ENCODE peak calls at places on chromosomes 5 and 9, in four cellular contexts. H, P, A and B are unnamed samples. For H3K79me2, the result is how much of the 10 kb centered on the place peaks cover.

GRCh38 chr9:125437771-125438221 is 176.2 kb downstream of the GAPVD1 start:
- DNase-seq in H (no peak), P (no peak), A (no peak), B (no peak)

GRCh38 chr9:122567901-122568300 is 15.0 kb downstream of the OR1N2 start:
- DNase-seq in H (no peak), P (no peak), A (no peak), B (no peak)

GRCh38 chr9:123544007-123544827 is 188.2 kb downstream of the CRB2 start:
- DNase-seq in H (no peak), P (peak), A (peak), B (peak)

GRCh38 chr9:71962328-71962727 is 50.9 kb downstream of the C9orf85 start:
- DNase-seq in H (no peak), P (no peak), A (no peak), B (no peak)

GRCh38 chr5:122772446-122772845 is 2.4 kb upstream of the SNX2 start:
- DNase-seq in H (no peak), P (no peak), A (peak), B (no peak)

GRCh38 chr9:36208521-36209253 is 18.0 kb downstream of the CLTA start:
- DNase-seq in H (no peak), P (no peak), A (no peak), B (no peak)

GRCh38 chr9:22052376-22052945 is 43.4 kb upstream of the CDKN2B start:
- DNase-seq in H (no peak), P (no peak), A (peak), B (no peak)

GRCh38 chr9:108786322-108786721 is 69.5 kb downstream of the ACTL7B start:
- DNase-seq in H (no peak), P (no peak), A (no peak), B (no peak)

GRCh38 chr5:89315194-89315593 is 432.2 kb upstream of the MEF2C start:
- DNase-seq in H (no peak), P (no peak), A (no peak), B (no peak)

GRCh38 chr5:68555891-68556689 is 340.5 kb downstream of the PIK3R1 start:
- DNase-seq in H (no peak), P (no peak), A (no peak), B (no peak)

GRCh38 chr5:132227235-132227484 is 493 bp downstream of the P4HA2 start:
- DNase-seq in H (no peak), P (no peak), A (no peak), B (no peak)

GRCh38 chr5:169088032-169088726 is 212.8 kb downstream of the SLIT3 start:
- DNase-seq in H (no peak), P (no peak), A (no peak), B (peak)

DNA sequence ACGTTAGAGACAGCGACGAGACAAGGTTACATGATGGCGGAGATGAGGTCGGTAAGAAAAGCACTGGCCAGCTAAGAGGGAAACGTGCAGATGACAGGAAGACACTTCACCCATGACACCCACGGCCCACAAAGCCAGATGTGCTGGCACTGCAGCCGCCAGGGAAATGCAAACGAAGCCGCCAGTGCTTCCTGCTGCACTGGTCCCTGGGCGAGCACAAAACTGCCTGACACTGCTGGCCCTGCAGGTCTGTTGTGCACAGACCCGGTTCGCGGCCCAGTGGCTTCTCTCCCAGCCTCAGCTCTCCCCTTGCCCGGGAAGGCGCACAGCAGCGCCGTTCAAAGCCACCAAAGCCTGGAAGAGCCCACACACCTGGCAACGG is 20.3 kb downstream of the QSOX2 start:
- DNase-seq in H (peak), P (no peak), A (no peak), B (no peak)
- TF ChIP-seq JUNB in H (no peak), P (no peak), A (no peak), B (no peak)

GRCh38 chr9:134666801-134667200 is 25.2 kb downstream of the COL5A1 start:
- DNase-seq in H (no peak), P (no peak), A (no peak), B (no peak)

GRCh38 chr9:134669556-134669955 is 28.0 kb downstream of the COL5A1 start:
- DNase-seq in H (no peak), P (no peak), A (no peak), B (no peak)

GRCh38 chr9:134670042-134670525 is 28.5 kb downstream of the COL5A1 start:
- DNase-seq in H (no peak), P (no peak), A (no peak), B (no peak)

GRCh38 chr9:134670851-134671281 is 29.3 kb downstream of the COL5A1 start:
- DNase-seq in H (no peak), P (no peak), A (no peak), B (no peak)

DNA sequence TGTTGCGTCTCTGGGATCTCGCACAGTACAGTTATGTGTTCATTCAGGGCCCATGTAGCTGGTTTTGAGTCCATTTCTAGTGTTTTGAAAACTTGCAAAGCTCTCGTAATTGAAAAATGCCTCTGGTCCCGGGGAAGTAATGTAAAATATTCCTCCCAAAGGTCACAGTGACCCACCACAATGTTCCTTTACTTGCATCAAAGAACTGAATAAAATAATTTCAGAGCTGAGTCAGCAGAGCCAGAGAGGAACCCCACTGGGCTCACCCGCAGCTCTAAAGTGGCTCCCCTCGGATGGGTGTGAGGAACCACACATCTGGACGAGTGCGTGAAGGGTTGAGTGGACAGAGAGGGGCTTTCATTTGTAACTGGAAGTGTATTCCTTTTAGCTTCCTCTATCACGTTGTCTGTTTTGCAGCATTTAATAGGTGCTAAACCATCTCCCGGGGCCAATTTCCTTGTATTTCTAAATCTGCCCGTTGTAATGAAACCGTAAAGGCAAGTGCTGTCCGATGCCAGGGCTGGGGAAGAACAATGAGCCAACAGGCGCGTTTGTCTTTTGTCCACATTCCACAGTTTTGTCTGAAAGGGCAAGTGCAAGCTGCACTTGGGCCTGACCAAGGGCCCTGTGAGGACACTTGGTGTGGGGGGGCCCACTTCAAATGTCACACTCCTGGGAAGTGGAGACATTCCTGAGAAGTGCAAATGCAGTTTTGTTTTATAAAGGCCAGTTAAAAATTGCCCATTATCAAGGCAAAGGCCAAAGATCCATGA is 29.9 kb downstream of the COL5A1 start:
- DNase-seq in H (no peak), P (no peak), A (no peak), B (no peak)
- H3K79me2 ChIP-seq in H (under half), P (under half), A (under half), B (under half)

GRCh38 chr5:38413696-38414095 is 142.8 kb downstream of the LIFR start:
- DNase-seq in H (no peak), P (no peak), A (no peak), B (no peak)
- TF ChIP-seq JUNB in H (no peak), P (no peak), A (no peak), B (no peak)

DNA sequence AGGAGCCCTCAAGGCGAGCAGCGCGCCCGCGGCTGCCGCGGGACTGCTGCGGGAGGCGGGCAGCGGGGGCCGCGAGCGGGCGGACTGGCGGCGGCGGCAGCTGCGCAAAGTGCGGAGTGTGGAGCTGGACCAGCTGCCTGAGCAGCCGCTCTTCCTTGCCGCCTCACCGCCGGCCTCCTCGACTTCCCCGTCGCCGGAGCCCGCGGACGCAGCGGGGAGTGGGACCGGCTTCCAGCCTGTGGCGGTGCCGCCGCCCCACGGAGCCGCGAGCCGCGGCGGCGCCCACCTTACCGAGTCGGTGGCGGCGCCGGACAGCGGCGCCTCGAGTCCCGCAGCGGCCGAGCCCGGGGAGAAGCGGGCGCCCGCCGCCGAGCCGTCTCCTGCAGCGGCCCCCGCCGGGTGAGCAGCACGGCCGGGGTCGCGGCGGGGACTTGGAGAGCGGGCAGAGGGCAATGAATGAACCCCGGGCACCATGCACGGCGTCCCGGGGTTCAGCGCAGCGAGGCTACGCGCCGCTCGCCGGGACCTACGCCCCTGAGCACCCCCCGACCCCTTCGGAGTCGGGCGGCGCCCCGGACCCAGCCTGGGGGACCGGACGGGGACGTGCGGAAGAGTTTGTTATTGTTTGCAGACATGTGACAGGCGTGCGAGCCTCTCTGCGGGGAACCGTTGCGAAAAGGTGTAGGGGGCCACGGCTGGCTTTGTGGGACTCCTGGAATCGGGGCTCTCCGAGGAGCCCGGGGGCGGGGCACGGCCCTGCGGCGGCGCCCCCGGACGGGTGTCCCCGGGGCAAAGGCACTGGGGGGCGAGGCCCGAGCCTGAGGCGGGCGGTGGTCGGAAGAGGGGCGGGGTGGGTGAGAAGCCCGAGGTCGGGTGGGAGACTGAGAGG is 552 bp downstream of the MAP3K1 start:
- DNase-seq in H (no peak), P (peak), A (no peak), B (peak)
- H3K79me2 ChIP-seq in H (under half), P (half or more), A (half or more), B (under half)

DNA sequence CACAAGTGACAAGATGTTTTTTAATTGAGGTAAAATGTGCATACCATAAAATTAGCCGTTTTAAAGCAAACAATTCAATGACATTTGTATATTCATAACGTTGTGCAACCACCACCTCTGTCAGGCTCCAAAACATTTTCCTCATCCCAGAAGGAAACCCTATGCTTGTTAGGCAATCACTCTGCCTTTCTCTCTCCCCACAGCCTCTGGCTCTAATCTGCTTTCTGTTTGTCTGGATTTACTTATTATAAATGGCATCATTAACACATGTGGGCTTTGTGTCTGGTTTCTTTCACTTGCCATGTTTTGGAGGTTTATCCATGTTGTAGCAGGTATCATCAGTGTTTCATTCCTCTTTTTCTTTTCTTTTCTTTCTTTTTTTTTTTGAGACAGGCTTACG is 1.4 kb upstream of the N4BP3 start:
- DNase-seq in H (no peak), P (no peak), A (no peak), B (no peak)
- TF ChIP-seq JUNB in H (no peak), P (no peak), A (no peak), B (no peak)

GRCh38 chr9:92713528-92713927 is 43.6 kb upstream of the IPPK start:
- DNase-seq in H (no peak), P (no peak), A (no peak), B (no peak)
- H3K79me2 ChIP-seq in H (under half), P (under half), A (under half), B (under half)

DNA sequence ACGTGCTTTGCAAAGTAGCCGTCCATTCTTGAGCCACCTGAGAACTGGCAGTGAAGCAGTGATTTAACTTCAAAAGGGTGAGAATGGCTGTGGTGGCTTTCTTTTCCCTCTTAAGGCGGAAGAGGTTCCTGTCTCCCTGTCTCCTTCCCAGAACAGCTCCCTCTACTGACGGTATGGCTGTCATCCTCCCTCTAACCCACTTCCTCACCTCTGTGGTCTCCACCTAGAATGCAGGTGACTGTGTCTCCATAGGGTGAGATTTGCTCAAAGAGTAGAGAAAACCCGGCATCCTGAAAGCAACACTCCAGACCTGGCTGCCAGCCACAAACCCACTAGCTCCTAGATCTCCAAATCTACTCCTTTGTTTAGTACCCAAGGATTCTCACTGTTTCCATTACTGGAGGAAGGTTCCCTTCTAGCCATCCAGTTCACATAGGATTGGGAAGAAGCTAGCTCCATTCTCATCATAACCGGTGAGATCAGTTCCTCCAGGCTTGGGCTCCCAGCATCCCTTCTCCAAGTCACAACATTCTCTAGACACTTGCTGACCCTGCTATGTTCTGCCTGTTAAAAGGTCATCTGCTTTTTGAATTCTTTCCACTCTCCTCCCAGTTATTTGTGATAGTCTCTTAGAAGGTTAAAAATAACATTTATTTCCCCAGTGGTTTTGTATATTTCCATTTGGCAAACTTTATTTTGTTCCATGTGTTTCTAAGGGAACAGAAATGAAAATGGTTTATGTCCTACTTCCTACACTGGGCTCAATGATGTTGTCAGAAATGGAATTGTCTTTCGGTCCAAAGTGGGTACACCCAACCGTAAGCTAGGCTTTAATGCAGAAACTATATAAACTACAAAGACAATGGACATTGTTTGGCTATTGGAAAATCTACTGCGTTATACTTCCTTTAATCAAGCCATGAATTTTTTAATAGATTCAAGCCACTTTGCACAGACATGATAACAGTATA is 269.4 kb downstream of the CWC27 start:
- DNase-seq in H (no peak), P (peak), A (peak), B (peak)
- TF ChIP-seq JUNB in H (no peak), P (no peak), A (no peak), B (no peak)